ENCODE peak calls at places on chromosomes 4 and X, in ten cellular contexts. B is A549, Q is AG04450, I is IMR-90, E is Peyer's patch, C is choroid plexus epithelial cell, G is K562, J is GM23338, T is astrocyte, F is fibroblast of pulmonary artery. L is an unnamed sample.

GRCh38 chr4:20944961-20945360 is 244.7 kb downstream of the PACRGL start:
- DNase-seq in J (no peak), E (no peak), T (no peak), G (no peak), B (no peak), F (no peak), C (no peak), I (no peak), Q (no peak), L (no peak)

GRCh38 chrX:41022579-41022978 is 62.7 kb upstream of the USP9X start:
- DNase-seq in B (peak; percentile 63), Q (no peak), E (no peak), T (peak; percentile 39), F (peak; percentile 46), G (no peak), I (peak; percentile 38), J (no peak), C (peak; percentile 48), L (no peak)

GRCh38 chr4:106502106-106502699 is 133.6 kb upstream of the GIMD1 start:
- DNase-seq in E (no peak), T (peak; percentile 22), B (peak; percentile 47), C (peak; percentile 82), J (peak; percentile 86), G (peak; percentile 48), Q (peak; percentile 7), F (peak; percentile 70), I (peak; percentile 55), L (peak; percentile 11)

GRCh38 chr4:189294570-189294969 is 646.1 kb upstream of the FRG1 start:
- DNase-seq in T (no peak), Q (no peak), J (no peak), I (no peak), F (no peak), E (no peak), C (no peak), G (no peak), B (no peak), L (no peak)

GRCh38 chr4:117085185-117085701 is at the start of gene TRAM1L1:
- DNase-seq in I (peak; percentile 63), G (peak; percentile 6), T (peak; percentile 59), E (no peak), J (peak; percentile 90), F (peak; percentile 54), B (peak; percentile 61), Q (peak; percentile 42), C (peak; percentile 66), L (peak; percentile 25)

GRCh38 chrX:10086683-10087082 is 70.1 kb upstream of the CLCN4 start:
- DNase-seq in T (no peak), Q (no peak), F (no peak), J (no peak), I (no peak), B (no peak), G (no peak), E (no peak), C (no peak), L (no peak)

GRCh38 chr4:156191382-156191781 is 237.7 kb upstream of the CTSO start:
- DNase-seq in J (no peak), T (no peak), I (no peak), C (no peak), Q (no peak), B (no peak), F (no peak), E (no peak), G (no peak), L (no peak)

GRCh38 chrX:154443479-154443910 is 446 bp upstream of the FAM50A start:
- DNase-seq in Q (no peak), I (no peak), B (no peak), F (no peak), T (no peak), G (no peak), E (no peak), C (no peak), J (peak; percentile 30), L (peak; percentile 15)

GRCh38 chrX:86047174-86047991 is at the start of gene CHM:
- DNase-seq in C (peak; percentile 89), F (peak; percentile 88), E (peak; percentile 69), Q (peak; percentile 45), T (peak; percentile 78), G (peak; percentile 74), I (peak; percentile 84), J (peak; percentile 81), B (peak; percentile 84), L (peak; percentile 61)

GRCh38 chrX:39416547-39417262 is 615.4 kb downstream of the MID1IP1 start:
- DNase-seq in F (no peak), E (no peak), Q (no peak), T (no peak), C (no peak), G (no peak), J (no peak), I (no peak), B (no peak), L (no peak)

GRCh38 chrX:92232182-92232581 is 453.0 kb downstream of the PCDH11X start:
- DNase-seq in B (peak; percentile 4), C (no peak), F (peak; percentile 11), Q (no peak), T (no peak), I (peak; percentile 2), G (no peak), E (no peak), J (peak; percentile 44), L (no peak)

GRCh38 chr4:166658585-166658984 is 575.7 kb downstream of the SPOCK3 start:
- DNase-seq in F (no peak), Q (no peak), E (no peak), T (no peak), G (no peak), C (no peak), J (no peak), B (no peak), I (no peak), L (no peak)

GRCh38 chr4:5391492-5391891 is 316.9 kb downstream of the EVC2 start:
- DNase-seq in T (no peak), F (no peak), I (no peak), Q (no peak), C (no peak), J (no peak), G (no peak), B (no peak), E (no peak), L (no peak)

GRCh38 chrX:1323315-1323714 is 13.3 kb upstream of the IL3RA start:
- DNase-seq in T (no peak), I (no peak), B (peak; percentile 84), E (peak; percentile 43), F (no peak), C (peak; percentile 22), Q (no peak), J (peak; percentile 85), G (peak; percentile 54), L (no peak)

GRCh38 chrX:148681605-148682004 is 181.2 kb downstream of the AFF2 start:
- DNase-seq in J (no peak), E (no peak), G (no peak), Q (no peak), B (no peak), F (no peak), C (peak; percentile 0), T (no peak), I (no peak), L (no peak)

GRCh38 chr4:124903995-124904722 is 191.6 kb upstream of the ANKRD50 start:
- DNase-seq in C (peak; percentile 84), I (peak; percentile 68), T (peak; percentile 71), G (no peak), E (no peak), F (peak; percentile 67), B (peak; percentile 5), Q (no peak), J (peak; percentile 29), L (peak; percentile 50)
- H3K4me3 ChIP-seq in C (peak overlapping the region; percentile 44), I (peak overlapping the region; percentile 30), T (peak overlapping the region; percentile 41), G (no peak overlapping the region), E (peak overlapping the region; percentile 4), F (peak overlapping the region; percentile 21), B (no peak overlapping the region), Q (peak overlapping the region; percentile 1), J (no peak overlapping the region), L (peak overlapping the region; percentile 43)

DNA sequence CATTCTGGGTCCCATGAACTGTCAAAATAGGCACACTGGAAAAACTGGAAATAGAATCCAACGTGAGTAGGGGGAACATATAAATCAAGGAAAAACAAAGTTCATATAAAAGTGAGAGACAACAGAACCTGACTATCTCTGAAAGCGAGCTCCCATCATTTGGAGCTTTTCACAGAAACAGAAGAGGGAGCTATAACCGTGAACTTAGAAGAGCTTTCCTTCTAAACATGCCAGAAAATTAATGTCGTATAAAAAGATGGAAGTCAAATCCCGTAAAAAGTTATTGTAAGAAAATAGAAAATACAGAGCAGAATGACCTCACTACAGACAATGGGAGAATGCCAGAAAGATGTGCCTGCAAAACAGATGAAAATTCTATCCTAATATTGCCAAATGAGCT is 23.9 kb upstream of the HSD17B10 start:
- DNase-seq in I (peak; percentile 32), F (peak; percentile 21), T (no peak), E (no peak), Q (no peak), J (no peak), C (peak; percentile 56), G (no peak), B (peak; percentile 29), L (no peak)
- TF ChIP-seq CTCF in I (peak; percentile 34), F (peak; percentile 27), T (no peak), E (no peak), Q (peak; percentile 44), J (peak; percentile 17), C (peak; percentile 53), G (peak; percentile 40), B (peak; percentile 43), L (peak; percentile 34)

GRCh38 chr4:121688696-121689095 is 8.1 kb downstream of the ANXA5 start:
- DNase-seq in E (no peak), J (no peak), G (no peak), Q (no peak), F (no peak), B (no peak), T (no peak), C (no peak), I (no peak), L (no peak)

GRCh38 chr4:121696140-121696640 is 590 bp downstream of the ANXA5 start:
- DNase-seq in F (peak; percentile 87), T (peak; percentile 79), C (peak; percentile 87), B (peak; percentile 63), E (peak; percentile 67), Q (peak; percentile 64), I (peak; percentile 85), G (no peak), J (peak; percentile 60), L (no peak)

GRCh38 chr4:121693450-121693849 is 3.3 kb downstream of the ANXA5 start:
- DNase-seq in B (no peak), Q (no peak), T (peak; percentile 42), I (peak; percentile 37), E (no peak), F (no peak), J (no peak), G (no peak), C (no peak), L (no peak)

GRCh38 chr4:121690001-121690400 is 6.8 kb downstream of the ANXA5 start:
- DNase-seq in T (peak; percentile 83), I (peak; percentile 86), C (peak; percentile 75), B (no peak), Q (no peak), G (no peak), F (peak; percentile 53), J (no peak), E (no peak), L (no peak)

GRCh38 chr4:121692261-121692660 is 4.5 kb downstream of the ANXA5 start:
- DNase-seq in F (no peak), G (no peak), C (no peak), Q (no peak), T (no peak), E (no peak), J (no peak), B (no peak), I (no peak), L (no peak)
- H3K4me3 ChIP-seq in F (no peak overlapping the region), G (no peak overlapping the region), C (no peak overlapping the region), Q (no peak overlapping the region), T (peak overlapping the region; percentile 18), E (no peak overlapping the region), J (no peak overlapping the region), B (no peak overlapping the region), I (no peak overlapping the region), L (no peak overlapping the region)

GRCh38 chr4:144611850-144612249 is 34.1 kb upstream of the HHIP start:
- DNase-seq in J (peak; percentile 68), E (no peak), Q (no peak), T (no peak), G (peak; percentile 37), F (peak; percentile 30), I (peak; percentile 11), C (peak; percentile 55), B (peak; percentile 9), L (no peak)
- TF ChIP-seq CTCF in J (peak; percentile 66), E (no peak), Q (peak; percentile 53), T (peak; percentile 25), G (peak; percentile 50), F (peak; percentile 49), I (peak; percentile 48), C (peak; percentile 77), B (no peak), L (peak; percentile 58)